ENCODE peak calls at places on chromosomes 12 and 14, in seven cellular contexts. One of them, this sample, is unnamed.

GRCh38 chr12:51362307-51362706 is 15.8 kb upstream of the CELA1 start:
- DNase-seq in activated CD4-positive, alpha-beta T cell treated with anti-CD3 and anti-CD28 coated beads, Interleukin-2, amount 50 U/mL, for 1 hour: no peak
- DNase-seq in left ventricle myocardium inferior: no peak
- DNase-seq in colonic mucosa: no peak
- DNase-seq in gastrocnemius medialis: no peak
- DNase-seq in left cardiac atrium: no peak
- DNase-seq in HFFc6: no peak
- DNase-seq in this sample: no peak

GRCh38 chr14:49546766-49547165 is 39.4 kb downstream of the RPS29 start:
- DNase-seq in activated CD4-positive, alpha-beta T cell treated with anti-CD3 and anti-CD28 coated beads, Interleukin-2, amount 50 U/mL, for 1 hour: no peak
- DNase-seq in left ventricle myocardium inferior: no peak
- DNase-seq in colonic mucosa: no peak
- DNase-seq in gastrocnemius medialis: no peak
- DNase-seq in left cardiac atrium: no peak
- DNase-seq in HFFc6: no peak
- DNase-seq in this sample: no peak

GRCh38 chr12:23096321-23096720 is 471.4 kb downstream of the ETNK1 start:
- DNase-seq in activated CD4-positive, alpha-beta T cell treated with anti-CD3 and anti-CD28 coated beads, Interleukin-2, amount 50 U/mL, for 1 hour: no peak
- DNase-seq in left ventricle myocardium inferior: no peak
- DNase-seq in colonic mucosa: no peak
- DNase-seq in gastrocnemius medialis: no peak
- DNase-seq in left cardiac atrium: no peak
- DNase-seq in HFFc6: no peak
- DNase-seq in this sample: no peak

GRCh38 chr12:42284157-42284556 is 41.7 kb downstream of the ZCRB1 start:
- DNase-seq in activated CD4-positive, alpha-beta T cell treated with anti-CD3 and anti-CD28 coated beads, Interleukin-2, amount 50 U/mL, for 1 hour: no peak
- DNase-seq in left ventricle myocardium inferior: no peak
- DNase-seq in colonic mucosa: no peak
- DNase-seq in gastrocnemius medialis: no peak
- DNase-seq in left cardiac atrium: no peak
- DNase-seq in HFFc6: no peak
- DNase-seq in this sample: peak; percentile 41

GRCh38 chr14:103909531-103910261 is 18.6 kb upstream of the TDRD9 start:
- DNase-seq in activated CD4-positive, alpha-beta T cell treated with anti-CD3 and anti-CD28 coated beads, Interleukin-2, amount 50 U/mL, for 1 hour: no peak
- DNase-seq in left ventricle myocardium inferior: no peak
- DNase-seq in colonic mucosa: no peak
- DNase-seq in gastrocnemius medialis: no peak
- DNase-seq in left cardiac atrium: no peak
- DNase-seq in HFFc6: no peak
- DNase-seq in this sample: no peak

GRCh38 chr12:124436366-124436765 is 131.0 kb downstream of the NCOR2 start:
- DNase-seq in activated CD4-positive, alpha-beta T cell treated with anti-CD3 and anti-CD28 coated beads, Interleukin-2, amount 50 U/mL, for 1 hour: no peak
- DNase-seq in left ventricle myocardium inferior: no peak
- DNase-seq in colonic mucosa: no peak
- DNase-seq in gastrocnemius medialis: no peak
- DNase-seq in left cardiac atrium: no peak
- DNase-seq in HFFc6: no peak
- DNase-seq in this sample: no peak

GRCh38 chr12:122356192-122356635 is 66.3 kb downstream of the CLIP1 start:
- DNase-seq in activated CD4-positive, alpha-beta T cell treated with anti-CD3 and anti-CD28 coated beads, Interleukin-2, amount 50 U/mL, for 1 hour: peak; percentile 46
- DNase-seq in left ventricle myocardium inferior: no peak
- DNase-seq in colonic mucosa: peak; percentile 53
- DNase-seq in gastrocnemius medialis: no peak
- DNase-seq in left cardiac atrium: no peak
- DNase-seq in HFFc6: peak; percentile 74
- DNase-seq in this sample: peak; percentile 60

GRCh38 chr14:60506010-60506409 is 2.9 kb upstream of the SIX6 start:
- DNase-seq in activated CD4-positive, alpha-beta T cell treated with anti-CD3 and anti-CD28 coated beads, Interleukin-2, amount 50 U/mL, for 1 hour: no peak
- DNase-seq in left ventricle myocardium inferior: no peak
- DNase-seq in colonic mucosa: no peak
- DNase-seq in gastrocnemius medialis: no peak
- DNase-seq in left cardiac atrium: no peak
- DNase-seq in HFFc6: no peak
- DNase-seq in this sample: no peak

GRCh38 chr14:100703574-100704220 is 23.0 kb upstream of the DLK1 start:
- DNase-seq in activated CD4-positive, alpha-beta T cell treated with anti-CD3 and anti-CD28 coated beads, Interleukin-2, amount 50 U/mL, for 1 hour: no peak
- DNase-seq in left ventricle myocardium inferior: no peak
- DNase-seq in colonic mucosa: no peak
- DNase-seq in gastrocnemius medialis: no peak
- DNase-seq in left cardiac atrium: no peak
- DNase-seq in HFFc6: no peak
- DNase-seq in this sample: no peak

GRCh38 chr14:103230021-103230420 is 104.0 kb upstream of the EIF5 start:
- DNase-seq in activated CD4-positive, alpha-beta T cell treated with anti-CD3 and anti-CD28 coated beads, Interleukin-2, amount 50 U/mL, for 1 hour: no peak
- DNase-seq in left ventricle myocardium inferior: no peak
- DNase-seq in colonic mucosa: no peak
- DNase-seq in gastrocnemius medialis: no peak
- DNase-seq in left cardiac atrium: no peak
- DNase-seq in HFFc6: no peak
- DNase-seq in this sample: peak; percentile 24